ENCODE peak calls at places on chromosomes 1 and 21, in seven cellular contexts. X is right atrium auricular region; P is activated gamma-delta T cell; C is upper lobe of left lung; N is Kasumi-1; O is GM20000; M is naive thymus-derived CD4-positive, alpha-beta T cell. D is an unnamed sample.
A peak's percentile ranks its signal among the peaks of the same experiment; 100 is the strongest.

GRCh38 chr1:11919621-11920020 is 6.6 kb downstream of the KIAA2013 start:
- DNase-seq in X (no peak), P (no peak), C (no peak), N (no peak), O (no peak), M (no peak), D (no peak)

GRCh38 chr1:209576392-209576791 is 7.1 kb upstream of the CAMK1G start:
- DNase-seq in X (no peak), P (no peak), C (no peak), N (no peak), O (no peak), M (no peak), D (peak; percentile 60)

GRCh38 chr1:101242331-101243050 is 5.7 kb downstream of the S1PR1 start:
- DNase-seq in X (no peak), P (no peak), C (no peak), N (no peak), O (no peak), M (no peak), D (no peak)

GRCh38 chr1:41672173-41672572 is 187.7 kb upstream of the EDN2 start:
- DNase-seq in X (no peak), P (no peak), C (peak; percentile 40), N (no peak), O (no peak), M (no peak), D (no peak)

GRCh38 chr21:36883532-36884486 is 82.7 kb downstream of the HLCS start:
- DNase-seq in X (peak; percentile 28), P (no peak), C (no peak), N (no peak), O (no peak), M (no peak), D (no peak)

GRCh38 chr1:200154069-200154767 is 126.7 kb downstream of the NR5A2 start:
- DNase-seq in X (no peak), P (no peak), C (peak; percentile 44), N (peak; percentile 100), O (peak; percentile 77), M (peak; percentile 26), D (no peak)

GRCh38 chr1:32977546-32978087 is 13.0 kb upstream of the RNF19B start:
- DNase-seq in X (no peak), P (no peak), C (no peak), N (no peak), O (no peak), M (no peak), D (no peak)

GRCh38 chr1:64183380-64183984 is 19.9 kb upstream of the UBE2U start:
- DNase-seq in X (no peak), P (no peak), C (no peak), N (no peak), O (no peak), M (no peak), D (peak; percentile 28)

GRCh38 chr1:68811806-68812205 is 314.9 kb upstream of the DEPDC1 start:
- DNase-seq in X (no peak), P (no peak), C (no peak), N (no peak), O (no peak), M (no peak), D (no peak)

GRCh38 chr1:41622402-41622801 is 137.9 kb upstream of the EDN2 start:
- DNase-seq in X (no peak), P (no peak), C (no peak), N (no peak), O (no peak), M (no peak), D (no peak)

GRCh38 chr21:29586696-29587095 is 288.0 kb downstream of the BACH1 start:
- DNase-seq in X (no peak), P (no peak), C (no peak), N (no peak), O (no peak), M (no peak), D (no peak)

GRCh38 chr1:201002510-201002909 is 21.0 kb downstream of the KIF21B start:
- DNase-seq in X (no peak), P (no peak), C (no peak), N (no peak), O (no peak), M (no peak), D (no peak)

GRCh38 chr1:22709891-22710687 is 550 bp upstream of the EPHB2 start:
- DNase-seq in X (no peak), P (no peak), C (no peak), N (peak; percentile 45), O (peak; percentile 50), M (no peak), D (peak; percentile 56)

GRCh38 chr1:192171123-192171522 is 12.9 kb downstream of the RGS18 start:
- DNase-seq in X (no peak), P (no peak), C (no peak), N (no peak), O (no peak), M (no peak), D (no peak)

GRCh38 chr1:145963218-145964019 is 956 bp downstream of the ANKRD34A start:
- DNase-seq in X (peak; percentile 18), P (no peak), C (no peak), N (peak; percentile 20), O (no peak), M (no peak), D (no peak)

GRCh38 chr1:86912501-86912900 is 1.4 kb downstream of the SELENOF start:
- DNase-seq in X (no peak), P (no peak), C (no peak), N (no peak), O (no peak), M (no peak), D (no peak)

D was measured in WTC11.